ENCODE peak calls at places on chromosome X, in six cellular contexts. W is GM12878, J is SK-N-SH, R is HL-60, F is K562, N is HepG2. D is an unnamed sample.

GRCh38 chrX:24999501-24999900 is 16.3 kb downstream of the ARX start:
- DNase-seq in W (no peak), J (no peak), R (no peak), F (no peak), N (no peak), D (no peak)

GRCh38 chrX:311156-312129 is 7.2 kb downstream of the GTPBP6 start:
- DNase-seq in W (no peak), J (no peak), R (no peak), F (no peak), N (no peak), D (no peak)

GRCh38 chrX:120761810-120762209 is 113.9 kb downstream of the CT47B1 start:
- DNase-seq in W (no peak), J (no peak), R (no peak), F (no peak), N (peak; percentile 7), D (no peak)

GRCh38 chrX:136880003-136880451 is 498 bp downstream of the RBMX start:
- DNase-seq in W (no peak), J (peak; percentile 18), R (no peak), F (peak; percentile 53), N (no peak), D (no peak)

GRCh38 chrX:153700967-153701366 is 13.2 kb downstream of the SLC6A8 start:
- DNase-seq in W (no peak), J (no peak), R (no peak), F (no peak), N (no peak), D (no peak)

GRCh38 chrX:13142891-13143290 is 98.5 kb upstream of the FAM9C start:
- DNase-seq in W (no peak), J (no peak), R (no peak), F (no peak), N (no peak), D (no peak)

GRCh38 chrX:154526901-154527675 is 11.1 kb upstream of the FAM3A start:
- DNase-seq in W (peak; percentile 36), J (peak; percentile 72), R (peak; percentile 83), F (peak; percentile 86), N (peak; percentile 56), D (no peak)

GRCh38 chrX:10423716-10424115 is 196.7 kb downstream of the MID1 start:
- DNase-seq in W (no peak), J (no peak), R (no peak), F (no peak), N (no peak), D (no peak)

GRCh38 chrX:133670394-133670793 is 255.1 kb upstream of the GPC4 start:
- DNase-seq in W (peak; percentile 1), J (peak; percentile 48), R (peak; percentile 11), F (peak; percentile 40), N (no peak), D (no peak)

GRCh38 chrX:136665258-136665900 is 17.4 kb downstream of the CD40LG start:
- DNase-seq in W (no peak), J (no peak), R (no peak), F (no peak), N (no peak), D (no peak)

GRCh38 chrX:9566150-9566621 is 101.3 kb downstream of the TBL1X start:
- DNase-seq in W (no peak), J (no peak), R (no peak), F (no peak), N (peak; percentile 65), D (no peak)

GRCh38 chrX:151370906-151371305 is 26.1 kb upstream of the VMA21 start:
- DNase-seq in W (no peak), J (peak; percentile 32), R (no peak), F (peak; percentile 5), N (peak; percentile 1), D (no peak)
- TF ChIP-seq GABPA in W (no peak), J (no peak), R (no peak), F (no peak), N (no peak), D (no peak)

DNA sequence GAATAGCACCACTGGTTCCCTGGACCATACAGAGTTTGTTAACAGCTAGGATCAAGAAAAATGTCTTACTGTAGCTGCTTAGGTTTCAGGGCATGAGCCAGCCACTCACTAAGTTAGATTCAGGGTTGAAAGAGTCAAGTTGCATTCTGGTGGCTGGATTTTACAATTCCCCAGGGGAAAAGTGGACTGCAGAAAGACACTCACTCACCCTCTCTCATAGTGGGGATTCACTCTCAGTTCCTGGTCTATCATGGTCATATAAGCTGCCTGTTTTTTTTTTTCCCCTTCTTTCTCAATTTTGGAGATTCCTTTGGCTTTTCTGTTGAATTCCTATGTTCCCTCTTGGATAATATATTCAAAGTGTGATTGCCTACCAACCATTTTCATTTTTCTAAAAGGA is 744.2 kb upstream of the GRIA3 start:
- DNase-seq in W (no peak), J (no peak), R (no peak), F (no peak), N (no peak), D (no peak)
- TF ChIP-seq GABPA in W (no peak), J (no peak), R (no peak), F (no peak), N (no peak), D (no peak)

GRCh38 chrX:11555759-11556158 is 110.0 kb downstream of the ARHGAP6 start:
- DNase-seq in W (no peak), J (no peak), R (no peak), F (no peak), N (peak; percentile 6), D (no peak)
- TF ChIP-seq GABPA in W (no peak), J (no peak), R (no peak), F (no peak), N (no peak), D (no peak)

GRCh38 chrX:151773434-151773833 is 38.9 kb downstream of the CNGA2 start:
- DNase-seq in W (no peak), J (no peak), R (no peak), F (no peak), N (no peak), D (no peak)

GRCh38 chrX:151776936-151777335 is 42.4 kb downstream of the CNGA2 start:
- DNase-seq in W (no peak), J (no peak), R (no peak), F (no peak), N (no peak), D (no peak)

GRCh38 chrX:151776113-151776790 is 41.7 kb downstream of the CNGA2 start:
- DNase-seq in W (no peak), J (no peak), R (no peak), F (no peak), N (no peak), D (no peak)

DNA sequence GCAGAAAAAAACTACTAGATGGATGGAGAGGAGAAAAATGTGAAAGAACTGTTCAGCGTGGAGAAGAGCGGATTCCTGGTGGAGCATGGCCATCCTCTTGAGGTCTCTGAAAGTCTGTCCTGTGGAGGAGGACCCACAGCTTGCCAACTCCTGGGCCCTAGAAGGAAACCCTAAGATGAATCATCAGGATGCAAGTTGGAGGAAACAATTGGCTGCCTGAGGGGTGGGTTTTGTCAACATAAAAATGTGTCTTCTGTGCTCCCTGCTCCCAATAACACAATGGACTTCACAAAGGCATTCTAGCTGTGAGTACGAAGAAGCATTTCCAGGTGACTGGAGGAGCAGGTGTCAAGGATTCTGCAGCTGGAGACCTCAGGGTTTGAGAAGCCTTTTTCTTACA is 37.2 kb downstream of the CNGA2 start:
- DNase-seq in W (no peak), J (no peak), R (no peak), F (no peak), N (no peak), D (no peak)
- TF ChIP-seq GABPA in W (no peak), J (no peak), R (no peak), F (no peak), N (no peak), D (no peak)

GRCh38 chrX:72495041-72495440 is 77.6 kb downstream of the HDAC8 start:
- DNase-seq in W (no peak), J (peak; percentile 27), R (no peak), F (no peak), N (no peak), D (no peak)
- TF ChIP-seq GABPA in W (no peak), J (no peak), R (no peak), F (no peak), N (no peak), D (no peak)

DNA sequence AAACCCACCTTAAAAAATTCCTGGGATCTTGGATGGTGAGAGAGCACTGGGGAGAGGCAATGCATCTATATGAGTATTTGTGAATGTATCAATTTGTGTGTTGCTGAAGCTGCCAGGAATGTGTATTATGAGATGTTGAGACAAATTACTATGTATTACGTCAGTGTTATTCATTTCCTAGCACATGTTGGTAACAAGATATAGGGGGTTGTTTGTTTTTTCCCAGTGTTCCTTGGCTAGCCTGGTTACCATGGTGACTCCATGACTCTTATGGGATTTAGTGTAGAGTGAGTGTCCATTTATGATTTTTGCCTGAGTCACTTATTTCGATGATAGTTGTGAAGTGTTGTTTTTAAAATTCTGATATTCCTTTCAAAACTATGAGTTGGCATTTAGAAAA is 65.6 kb downstream of the RAB40A start:
- DNase-seq in W (no peak), J (no peak), R (no peak), F (no peak), N (no peak), D (no peak)
- TF ChIP-seq GABPA in W (no peak), J (no peak), R (no peak), F (no peak), N (no peak), D (no peak)

GRCh38 chrX:19122641-19123009 is 357 bp upstream of the ADGRG2 start:
- DNase-seq in W (no peak), J (no peak), R (no peak), F (no peak), N (no peak), D (peak; percentile 45)
- TF ChIP-seq GABPA in W (no peak), J (no peak), R (no peak), F (no peak), N (no peak), D (no peak)